ENCODE peak calls at places on chromosomes 1 and 21, in five cellular contexts. W is IMR-90, M is H1, A is K562, K is GM12878. E is an unnamed sample.

GRCh38 chr1:104406731-104407130 is 657.0 kb downstream of the AMY1C start:
- DNase-seq in W (no peak), M (no peak), A (no peak), K (no peak), E (no peak)

GRCh38 chr1:55214903-55215193 is 316 bp downstream of the USP24 start:
- DNase-seq in W (peak), M (no peak), A (no peak), K (no peak), E (no peak)

GRCh38 chr1:29124366-29125236 is 898 bp upstream of the TMEM200B start:
- DNase-seq in W (peak), M (peak), A (peak), K (no peak), E (peak)

GRCh38 chr1:147786536-147786935 is 26.1 kb upstream of the GJA5 start:
- DNase-seq in W (no peak), M (no peak), A (no peak), K (no peak), E (no peak)

GRCh38 chr1:149936992-149937705 is 470 bp upstream of the MTMR11 start:
- DNase-seq in W (peak), M (no peak), A (no peak), K (no peak), E (peak)

GRCh38 chr1:185338719-185339622 is 21.9 kb upstream of the IVNS1ABP start:
- DNase-seq in W (no peak), M (no peak), A (no peak), K (peak), E (no peak)

GRCh38 chr1:147223740-147224615 is 1.2 kb downstream of the FMO5 start:
- DNase-seq in W (no peak), M (no peak), A (no peak), K (no peak), E (no peak)

GRCh38 chr21:42036313-42036712 is 26.2 kb upstream of the ZBTB21 start:
- DNase-seq in W (no peak), M (no peak), A (no peak), K (no peak), E (no peak)

GRCh38 chr1:9448132-9449105 is 90.8 kb upstream of the SLC25A33 start:
- DNase-seq in W (peak), M (no peak), A (no peak), K (no peak), E (no peak)

GRCh38 chr1:214558002-214558770 is 6.8 kb upstream of the PTPN14 start:
- DNase-seq in W (peak), M (no peak), A (no peak), K (no peak), E (peak)

GRCh38 chr21:32817206-32817605 is 45.7 kb upstream of the PAXBP1 start:
- DNase-seq in W (no peak), M (no peak), A (no peak), K (no peak), E (no peak)

GRCh38 chr1:192439373-192440025 is 122.7 kb downstream of the RGS21 start:
- DNase-seq in W (peak), M (no peak), A (no peak), K (no peak), E (peak)

GRCh38 chr21:28537371-28538079 is 455.2 kb downstream of the LTN1 start:
- DNase-seq in W (peak), M (no peak), A (no peak), K (no peak), E (no peak)

GRCh38 chr1:51516639-51517158 is 2.4 kb downstream of the EPS15 start:
- DNase-seq in W (peak), M (no peak), A (no peak), K (no peak), E (no peak)

GRCh38 chr1:92820551-92820950 is 11.3 kb upstream of the RPL5 start:
- DNase-seq in W (peak), M (no peak), A (no peak), K (no peak), E (no peak)

GRCh38 chr1:64743954-64744491 is 852 bp upstream of the RAVER2 start:
- DNase-seq in W (no peak), M (no peak), A (no peak), K (no peak), E (no peak)

GRCh38 chr1:96559707-96560588 is 161.6 kb upstream of the PTBP2 start:
- DNase-seq in W (peak), M (no peak), A (no peak), K (no peak), E (no peak)

GRCh38 chr1:207868252-207868768 is 42.6 kb downstream of the CD34 start:
- DNase-seq in W (no peak), M (no peak), A (peak), K (no peak), E (no peak)

GRCh38 chr1:2055911-2056575 is 5.8 kb downstream of the PRKCZ start:
- DNase-seq in W (no peak), M (no peak), A (peak), K (no peak), E (no peak)

GRCh38 chr1:59422921-59423575 is 126.2 kb downstream of the FGGY start:
- DNase-seq in W (no peak), M (no peak), A (no peak), K (no peak), E (no peak)

GRCh38 chr1:163414778-163415177 is 93.0 kb downstream of the NUF2 start:
- DNase-seq in W (no peak), M (no peak), A (no peak), K (peak), E (no peak)

GRCh38 chr1:160952129-160952510 is 2.5 kb downstream of the ITLN2 start:
- DNase-seq in W (no peak), M (no peak), A (no peak), K (no peak), E (no peak)

GRCh38 chr1:115838805-115839705 is 1.9 kb downstream of the NHLH2 start:
- DNase-seq in W (no peak), M (no peak), A (no peak), K (no peak), E (no peak)

GRCh38 chr1:3886106-3886670 is 13.9 kb downstream of the C1orf174 start:
- DNase-seq in W (no peak), M (no peak), A (no peak), K (no peak), E (no peak)

GRCh38 chr1:184296466-184297243 is 90.2 kb upstream of the C1orf21 start:
- DNase-seq in W (peak), M (no peak), A (no peak), K (no peak), E (no peak)

GRCh38 chr1:210438928-210439841 is 110.5 kb downstream of the HHAT start:
- DNase-seq in W (peak), M (no peak), A (no peak), K (no peak), E (peak)

GRCh38 chr1:186236921-186237320 is 138.1 kb downstream of the TPR start:
- DNase-seq in W (peak), M (no peak), A (no peak), K (no peak), E (peak)

GRCh38 chr21:45824546-45825208 is 156.9 kb upstream of the COL6A1 start:
- DNase-seq in W (no peak), M (no peak), A (no peak), K (no peak), E (no peak)

GRCh38 chr1:79128726-79129125 is 122.2 kb upstream of the ADGRL4 start:
- DNase-seq in W (peak), M (no peak), A (no peak), K (no peak), E (peak)

GRCh38 chr1:159180516-159180915 is 9.1 kb downstream of the CADM3 start:
- DNase-seq in W (no peak), M (no peak), A (no peak), K (no peak), E (no peak)

GRCh38 chr1:29256979-29257804 is 20.9 kb downstream of the PTPRU start:
- DNase-seq in W (no peak), M (no peak), A (peak), K (no peak), E (no peak)

GRCh38 chr1:87739141-87739540 is 410.5 kb downstream of the LMO4 start:
- DNase-seq in W (no peak), M (no peak), A (no peak), K (no peak), E (no peak)

GRCh38 chr1:46372440-46372839 is 21.7 kb upstream of the FAAH start:
- DNase-seq in W (no peak), M (no peak), A (no peak), K (no peak), E (no peak)

GRCh38 chr1:177976596-177976995 is 6.7 kb upstream of the SEC16B start:
- DNase-seq in W (no peak), M (no peak), A (no peak), K (no peak), E (no peak)

GRCh38 chr21:36319767-36320420 is at the start of gene MORC3:
- DNase-seq in W (peak), M (peak), A (peak), K (peak), E (peak)

GRCh38 chr1:224357626-224358124 is 996 bp downstream of the CNIH4 start:
- DNase-seq in W (peak), M (no peak), A (peak), K (no peak), E (peak)

GRCh38 chr1:113976609-113977278 is 2.5 kb upstream of the OLFML3 start:
- DNase-seq in W (peak), M (peak), A (peak), K (no peak), E (peak)

GRCh38 chr1:26889580-26890466 is at the start of gene GPN2:
- DNase-seq in W (peak), M (no peak), A (peak), K (peak), E (peak)

GRCh38 chr1:26890467-26890796 is 349 bp upstream of the GPN2 start:
- DNase-seq in W (no peak), M (no peak), A (no peak), K (no peak), E (no peak)

GRCh38 chr1:26882696-26883095 is 7.4 kb downstream of the GPN2 start:
- DNase-seq in W (no peak), M (no peak), A (no peak), K (no peak), E (no peak)

GRCh38 chr1:26887125-26887524 is 3.0 kb downstream of the GPN2 start:
- DNase-seq in W (peak), M (no peak), A (no peak), K (no peak), E (peak)
- TF ChIP-seq RFX5 in W (no peak), M (no peak), A (no peak), K (no peak), E (no peak)

GRCh38 chr1:218967254-218967653 is 206.4 kb upstream of the LYPLAL1 start:
- DNase-seq in W (no peak), M (no peak), A (no peak), K (no peak), E (no peak)

GRCh38 chr1:218967836-218968235 is 205.8 kb upstream of the LYPLAL1 start:
- DNase-seq in W (peak), M (no peak), A (no peak), K (no peak), E (no peak)

GRCh38 chr1:218969021-218969420 is 204.7 kb upstream of the LYPLAL1 start:
- DNase-seq in W (no peak), M (no peak), A (no peak), K (no peak), E (no peak)

GRCh38 chr1:218971166-218971565 is 202.5 kb upstream of the LYPLAL1 start:
- DNase-seq in W (peak), M (no peak), A (no peak), K (no peak), E (no peak)
- TF ChIP-seq RFX5 in W (no peak), M (no peak), A (no peak), K (no peak), E (no peak)

DNA sequence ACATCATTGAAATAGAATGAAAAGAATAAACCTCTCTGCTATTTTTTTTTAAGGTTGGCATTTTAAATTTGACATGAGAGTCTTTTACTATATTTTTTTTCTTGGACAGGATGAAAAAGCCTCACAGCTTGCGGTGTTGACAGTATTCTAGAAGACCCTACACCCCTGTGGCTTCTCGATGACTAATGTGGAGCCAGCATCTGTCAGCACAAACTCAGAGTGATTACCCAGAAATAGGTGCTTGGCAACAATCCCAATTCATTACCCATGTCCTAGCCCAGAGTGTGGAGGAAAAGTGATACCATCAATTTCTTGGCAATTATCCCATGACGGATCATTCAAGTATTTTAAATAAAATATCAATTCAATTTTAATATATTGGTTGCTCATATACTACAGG is 186.8 kb upstream of the MAP1LC3C start:
- DNase-seq in W (no peak), M (no peak), A (no peak), K (no peak), E (no peak)
- TF ChIP-seq RFX5 in W (no peak), M (no peak), A (no peak), K (no peak), E (no peak)

GRCh38 chr1:56898888-56899287 is 44.3 kb downstream of the C8A start:
- DNase-seq in W (no peak), M (no peak), A (no peak), K (no peak), E (no peak)

GRCh38 chr1:56898005-56898373 is 43.4 kb downstream of the C8A start:
- DNase-seq in W (no peak), M (no peak), A (no peak), K (no peak), E (no peak)

GRCh38 chr1:56897150-56898004 is 42.8 kb downstream of the C8A start:
- DNase-seq in W (no peak), M (no peak), A (no peak), K (no peak), E (no peak)

GRCh38 chr1:56890229-56890628 is 35.6 kb downstream of the C8A start:
- DNase-seq in W (no peak), M (no peak), A (no peak), K (no peak), E (no peak)

DNA sequence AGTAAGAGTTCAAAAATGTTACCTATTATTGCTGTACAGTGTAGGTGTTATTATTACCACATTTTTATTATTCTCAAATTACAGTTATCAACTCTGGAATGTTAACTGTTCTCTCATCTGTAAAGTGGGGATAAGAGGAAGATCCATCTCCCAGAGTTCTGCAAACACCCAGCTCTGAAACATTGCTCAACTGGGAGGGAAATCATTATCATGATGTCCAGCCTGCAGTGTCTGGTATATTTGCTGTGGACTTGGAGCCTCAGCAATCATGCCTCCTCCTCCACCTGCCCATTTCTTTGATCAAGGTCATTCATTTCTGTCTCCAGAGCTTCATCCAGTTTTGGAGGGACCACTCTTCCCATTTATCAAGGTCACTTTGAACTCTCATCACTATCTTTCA is 39.4 kb downstream of the C8A start:
- DNase-seq in W (no peak), M (no peak), A (no peak), K (no peak), E (no peak)
- TF ChIP-seq RFX5 in W (no peak), M (no peak), A (no peak), K (no peak), E (no peak)

DNA sequence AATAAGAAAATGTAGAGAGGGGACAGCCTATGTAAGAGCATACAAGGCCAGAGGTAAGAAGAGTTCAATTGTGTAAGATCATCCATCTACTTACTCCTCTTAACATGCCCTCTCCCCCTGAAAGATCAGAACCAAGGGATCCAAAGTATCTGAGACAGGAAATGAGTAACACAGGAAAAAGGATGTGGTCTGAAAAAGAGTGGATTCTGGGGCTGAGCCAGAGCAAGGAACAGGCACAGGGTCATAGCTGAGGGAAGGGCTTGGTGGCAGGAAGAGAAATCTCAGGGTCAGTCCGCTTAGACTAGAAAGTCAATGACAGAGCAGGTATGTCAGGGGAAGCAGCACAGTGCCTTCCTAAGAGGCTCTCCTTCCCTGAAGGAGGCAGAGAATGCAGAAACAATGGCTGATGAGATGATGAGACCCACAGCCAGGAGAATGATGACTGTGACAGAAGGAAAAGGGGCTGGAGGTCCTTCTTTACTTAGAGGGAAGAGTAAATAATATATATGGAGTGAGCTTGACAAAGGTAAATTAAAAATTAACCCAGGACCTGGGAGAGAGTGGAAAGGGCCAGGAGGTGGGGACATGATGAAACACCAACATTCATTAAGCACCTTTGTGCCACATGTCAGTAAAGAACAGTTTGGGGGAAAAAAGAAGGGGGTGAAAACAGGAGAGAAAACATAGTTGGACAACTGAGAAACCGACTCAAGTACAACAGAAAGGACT is 26.2 kb upstream of the A3GALT2 start:
- DNase-seq in W (peak), M (no peak), A (no peak), K (no peak), E (peak)
- TF ChIP-seq RFX5 in W (no peak), M (no peak), A (no peak), K (no peak), E (no peak)

E was measured in A549.